ENCODE peak calls at places on chromosomes 7 and 10, in five cellular contexts. G is K562, Z is GM12878, F is HepG2, Y is H1. M is an unnamed sample.

GRCh38 chr10:128186959-128187787 is 61.0 kb upstream of the MKI67 start:
- DNase-seq in Y (no peak), G (no peak), F (no peak), Z (no peak), M (no peak)

GRCh38 chr10:93921338-93921737 is 27.6 kb downstream of the SLC35G1 start:
- DNase-seq in G (peak; percentile 12), Z (no peak), Y (peak; percentile 74), F (no peak), M (peak; percentile 67)

GRCh38 chr7:82172896-82173295 is 270.7 kb downstream of the CACNA2D1 start:
- DNase-seq in Y (no peak), G (no peak), F (no peak), Z (no peak), M (no peak)

GRCh38 chr7:74290999-74291441 is 1.8 kb downstream of the CLIP2 start:
- DNase-seq in F (no peak), Z (no peak), Y (no peak), G (no peak), M (peak; percentile 46)

GRCh38 chr7:13508586-13508985 is 480.9 kb downstream of the ETV1 start:
- DNase-seq in G (no peak), Z (no peak), F (no peak), Y (no peak), M (no peak)

GRCh38 chr10:130358981-130359650 is 222.9 kb downstream of the GLRX3 start:
- DNase-seq in Y (no peak), Z (no peak), G (no peak), F (no peak), M (no peak)

GRCh38 chr7:28956608-28957063 is 1.5 kb downstream of the TRIL start:
- DNase-seq in Z (no peak), G (no peak), F (peak; percentile 48), Y (peak; percentile 84), M (peak; percentile 87)

GRCh38 chr10:52729259-52730104 is 43.1 kb downstream of the MBL2 start:
- DNase-seq in F (peak; percentile 12), G (no peak), Y (no peak), Z (no peak), M (peak; percentile 45)

DNA sequence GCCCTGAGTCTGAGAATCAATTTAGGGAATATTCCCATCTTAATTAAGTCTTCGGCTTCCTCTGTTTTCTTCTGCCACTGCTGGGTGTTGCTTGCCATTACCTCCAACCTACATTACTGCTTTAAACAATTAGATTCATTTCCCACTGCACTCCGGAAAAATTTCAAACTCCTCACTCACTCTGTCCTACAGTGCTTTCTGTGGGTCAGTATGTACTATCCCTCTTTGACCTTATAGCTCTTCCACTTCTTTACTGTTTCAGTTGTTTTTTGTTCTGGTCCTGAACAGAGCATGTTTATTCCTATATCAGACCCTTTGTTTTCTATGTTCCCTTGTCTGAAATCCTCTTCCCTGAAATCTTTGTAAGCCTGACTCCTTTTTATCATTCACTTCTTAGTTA is 160.6 kb downstream of the MAGI2 start:
- DNase-seq in Y (no peak), F (no peak), G (no peak), Z (no peak), M (no peak)
- H2AFZ ChIP-seq in Y (no peak overlapping the region), F (no peak overlapping the region), G (no peak overlapping the region), Z (no peak overlapping the region), M (peak overlapping the region; percentile 54)

DNA sequence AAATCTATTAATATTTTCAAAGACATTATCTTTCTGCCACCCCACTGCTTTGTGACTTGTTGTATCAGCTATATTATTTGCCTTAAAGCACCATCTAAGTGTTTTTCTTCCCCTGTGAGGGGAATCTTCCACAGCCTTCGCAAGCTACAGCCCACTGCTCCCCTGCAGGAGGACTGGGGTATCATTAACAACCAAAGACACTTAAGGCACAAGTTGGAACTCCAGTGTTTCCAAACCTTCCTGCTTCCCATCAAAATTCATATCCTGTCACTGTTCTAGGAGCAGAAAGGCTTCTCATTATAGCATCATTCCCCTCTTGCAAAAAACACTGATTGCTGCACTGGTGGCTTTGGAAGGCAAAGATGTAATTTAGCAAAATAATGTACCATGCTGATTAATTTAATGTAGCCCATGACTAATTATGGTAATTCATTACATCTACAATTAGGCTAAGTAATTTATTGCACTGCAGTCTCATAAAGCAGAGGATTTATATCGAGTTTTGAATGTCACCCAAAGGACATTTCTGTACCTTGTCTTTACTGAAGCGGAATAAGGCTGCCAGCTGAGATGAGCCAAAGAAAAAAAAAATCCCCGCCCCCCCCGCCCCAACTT is 207.1 kb downstream of the SKAP2 start:
- DNase-seq in G (no peak), Z (no peak), Y (no peak), F (no peak), M (peak; percentile 36)
- TF ChIP-seq CTCF in G (no peak), Z (no peak), Y (no peak), F (no peak), M (no peak)

GRCh38 chr7:120949393-120949799 is 1.2 kb upstream of the ING3 start:
- DNase-seq in Y (no peak), G (no peak), Z (no peak), F (no peak), M (no peak)

GRCh38 chr7:120950539-120951308 is at the start of gene ING3:
- DNase-seq in Z (peak; percentile 92), G (peak; percentile 98), Y (peak; percentile 98), F (peak; percentile 95), M (peak; percentile 99)

GRCh38 chr7:120944826-120945562 is 5.6 kb upstream of the ING3 start:
- DNase-seq in Z (no peak), F (no peak), Y (no peak), G (no peak), M (no peak)

GRCh38 chr7:120950026-120950538 is 495 bp upstream of the ING3 start:
- DNase-seq in Y (no peak), G (no peak), Z (no peak), F (no peak), M (no peak)

GRCh38 chr7:120947980-120948379 is 2.6 kb upstream of the ING3 start:
- DNase-seq in G (no peak), Y (no peak), Z (no peak), F (no peak), M (no peak)
- TF ChIP-seq CREB1 in G (no peak), Y (no peak), Z (no peak), F (no peak), M (no peak)

DNA sequence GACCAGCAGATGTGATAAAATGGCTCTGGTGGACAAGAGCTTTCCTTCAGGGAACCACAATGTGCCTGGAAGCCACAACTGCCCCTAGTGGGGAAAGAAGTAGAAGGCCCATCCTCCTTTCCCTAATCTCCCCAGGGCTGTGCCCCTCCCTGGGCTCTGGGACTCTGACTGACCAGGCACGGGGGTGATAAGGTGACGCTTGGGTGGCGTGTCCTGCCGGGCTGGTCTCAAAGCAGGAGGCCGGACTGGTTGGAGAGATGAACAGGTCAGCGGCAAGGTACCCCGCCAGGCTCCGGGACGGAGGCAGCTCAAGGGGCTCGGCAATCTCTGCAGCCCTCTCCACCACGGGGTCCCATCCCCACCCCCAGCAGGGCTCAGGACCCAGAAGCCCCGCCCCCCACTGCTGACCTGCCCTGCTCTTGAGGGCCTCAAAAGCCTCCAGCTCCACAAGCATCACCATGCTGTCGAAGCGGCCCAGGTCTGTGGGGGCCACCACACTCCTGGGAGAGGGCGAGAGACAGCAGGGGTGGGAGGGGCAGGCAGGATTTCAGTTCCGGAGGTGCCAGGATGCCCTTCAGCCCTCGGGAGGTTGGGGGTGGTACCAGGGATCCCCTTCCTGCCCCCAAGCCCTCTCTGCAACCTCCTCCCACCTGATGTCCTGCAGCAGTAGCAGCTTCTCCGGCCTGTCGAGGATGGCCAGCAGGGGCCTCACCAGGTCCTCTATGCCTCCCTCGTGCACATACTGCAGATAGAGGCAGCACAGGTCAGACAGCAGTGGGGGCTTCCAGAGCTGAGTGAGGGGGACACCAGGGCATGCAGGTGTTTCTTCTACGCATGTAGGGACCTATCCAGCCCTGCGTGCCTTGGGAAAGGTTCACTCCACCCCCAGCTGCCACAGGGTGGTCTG is 12.2 kb downstream of the LZTS2 start:
- DNase-seq in Z (no peak), Y (peak; percentile 65), F (peak; percentile 73), G (peak; percentile 67), M (peak; percentile 77)
- H2AFZ ChIP-seq in Z (no peak overlapping the region), Y (no peak overlapping the region), F (no peak overlapping the region), G (peak overlapping the region; percentile 53), M (no peak overlapping the region)

GRCh38 chr10:14035506-14035905 is 295.2 kb downstream of the FRMD4A start:
- DNase-seq in G (no peak), F (no peak), Z (no peak), Y (no peak), M (no peak)

GRCh38 chr10:14036233-14036632 is 294.5 kb downstream of the FRMD4A start:
- DNase-seq in Y (no peak), G (no peak), Z (no peak), F (no peak), M (no peak)

GRCh38 chr10:14032406-14032998 is 298.2 kb downstream of the FRMD4A start:
- DNase-seq in F (no peak), Z (no peak), G (peak; percentile 83), Y (peak; percentile 96), M (peak; percentile 88)
- TF ChIP-seq CTCF in F (peak; percentile 69), Z (peak; percentile 83), G (peak; percentile 87), Y (peak; percentile 92), M (peak; percentile 98)

GRCh38 chr7:90224204-90224603 is 12.7 kb downstream of the STEAP2 start:
- DNase-seq in Y (peak; percentile 61), Z (no peak), F (no peak), G (no peak), M (peak; percentile 95)
- TF ChIP-seq CREB1 in Y (no peak), Z (no peak), F (no peak), G (no peak), M (no peak)

GRCh38 chr10:89351402-89352038 is 23.7 kb downstream of the IFIT3 start:
- DNase-seq in F (no peak), Y (no peak), G (no peak), Z (peak; percentile 82), M (no peak)

GRCh38 chr10:89355373-89355772 is 22.5 kb upstream of the IFIT1B start:
- DNase-seq in Y (no peak), F (no peak), Z (no peak), G (no peak), M (no peak)

GRCh38 chr10:89352802-89353201 is 25.0 kb downstream of the IFIT3 start:
- DNase-seq in Z (no peak), Y (no peak), F (no peak), G (no peak), M (no peak)

GRCh38 chr10:89348458-89348857 is 20.7 kb downstream of the IFIT3 start:
- DNase-seq in F (no peak), Z (no peak), Y (no peak), G (no peak), M (no peak)

GRCh38 chr10:89352039-89352597 is 24.3 kb downstream of the IFIT3 start:
- DNase-seq in Z (no peak), G (no peak), F (peak; percentile 89), Y (no peak), M (no peak)
- H2AFZ ChIP-seq in Z (no peak overlapping the region), G (peak overlapping the region; percentile 89), F (peak overlapping the region; percentile 57), Y (no peak overlapping the region), M (peak overlapping the region; percentile 78)

GRCh38 chr7:37027557-37028341 is 303.5 kb upstream of the AOAH start:
- DNase-seq in F (no peak), Z (no peak), Y (no peak), G (no peak), M (peak; percentile 14)
- TF ChIP-seq CTCF in F (peak; percentile 41), Z (no peak), Y (peak; percentile 42), G (no peak), M (no peak)